ENCODE peak calls at places on chromosome 16, in six cellular contexts. I, A, N, B, J and C are unnamed samples.

GRCh38 chr16:23119570-23119969 is 29.7 kb downstream of the USP31 start:
- DNase-seq in I (peak; percentile 10), J (no peak), A (no peak), N (no peak), B (peak; percentile 58), C (no peak)

GRCh38 chr16:56669005-56669839 is at the start of gene MT1H:
- DNase-seq in N (no peak), B (no peak), I (no peak), J (no peak), A (no peak), C (no peak)

GRCh38 chr16:75027520-75028300 is 28.9 kb downstream of the ZNRF1 start:
- DNase-seq in N (no peak), J (no peak), A (no peak), B (no peak), I (no peak), C (no peak)

GRCh38 chr16:53089434-53090270 is 34.9 kb downstream of the CHD9 start:
- DNase-seq in I (no peak), J (peak; percentile 71), B (peak; percentile 77), N (no peak), A (peak; percentile 38), C (no peak)

GRCh38 chr16:19559242-19559910 is 3.9 kb downstream of the VPS35L start:
- DNase-seq in A (no peak), N (no peak), I (peak; percentile 73), B (peak; percentile 77), J (peak; percentile 46), C (no peak)

GRCh38 chr16:20441221-20441620 is 10.1 kb upstream of the ACSM2A start:
- DNase-seq in I (no peak), B (no peak), A (no peak), N (no peak), J (no peak), C (no peak)

GRCh38 chr16:10817963-10818941 is at the start of gene TVP23A:
- DNase-seq in I (no peak), N (no peak), J (peak; percentile 43), B (peak; percentile 47), A (no peak), C (no peak)

GRCh38 chr16:56306690-56307533 is 115.6 kb downstream of the GNAO1 start:
- DNase-seq in B (no peak), A (no peak), N (no peak), J (no peak), I (no peak), C (no peak)

GRCh38 chr16:11669380-11670146 is 1.3 kb downstream of the SNN start:
- DNase-seq in N (no peak), J (peak; percentile 54), A (peak; percentile 76), I (peak; percentile 54), B (no peak), C (peak; percentile 47)

GRCh38 chr16:8848939-8849391 is 19.8 kb downstream of the CARHSP1 start:
- DNase-seq in I (peak; percentile 91), N (no peak), J (no peak), B (peak; percentile 49), A (no peak), C (no peak)

GRCh38 chr16:78443780-78444422 is 344.4 kb downstream of the WWOX start:
- DNase-seq in N (no peak), J (no peak), B (peak; percentile 41), A (no peak), I (peak; percentile 30), C (no peak)

GRCh38 chr16:15879255-15879804 is 9.1 kb downstream of the CEP20 start:
- DNase-seq in A (no peak), N (no peak), B (peak; percentile 82), J (no peak), I (peak; percentile 73), C (no peak)

GRCh38 chr16:79366635-79367034 is 233.9 kb downstream of the MAF start:
- DNase-seq in A (no peak), N (no peak), B (no peak), J (no peak), I (no peak), C (no peak)

GRCh38 chr16:56691885-56692284 is 9.6 kb downstream of the MT1X start:
- DNase-seq in A (peak; percentile 54), I (no peak), J (peak; percentile 87), N (no peak), B (no peak), C (no peak)

GRCh38 chr16:84825896-84826557 is 6.2 kb downstream of the CRISPLD2 start:
- DNase-seq in J (no peak), I (no peak), N (no peak), B (no peak), A (no peak), C (no peak)

GRCh38 chr16:67805718-67806427 is 487 bp downstream of the RANBP10 start:
- DNase-seq in I (peak; percentile 19), A (peak; percentile 45), B (no peak), N (no peak), J (no peak), C (no peak)

GRCh38 chr16:74771656-74772315 is 2.8 kb downstream of the FA2H start:
- DNase-seq in A (no peak), J (no peak), B (no peak), I (no peak), N (no peak), C (no peak)

GRCh38 chr16:60645541-60645940 is 1390.7 kb downstream of the CDH8 start:
- DNase-seq in I (no peak), B (no peak), J (peak; percentile 2), N (no peak), A (no peak), C (no peak)

GRCh38 chr16:80125677-80126076 is 415.1 kb upstream of the DYNLRB2 start:
- DNase-seq in I (no peak), A (peak; percentile 48), N (no peak), B (no peak), J (no peak), C (no peak)

GRCh38 chr16:24972608-24973220 is 42.5 kb downstream of the ARHGAP17 start:
- DNase-seq in B (no peak), J (no peak), A (no peak), N (no peak), I (no peak), C (peak; percentile 4)

GRCh38 chr16:12532871-12533610 is 270.6 kb downstream of the CPPED1 start:
- DNase-seq in J (no peak), A (no peak), I (no peak), N (no peak), B (no peak), C (no peak)

GRCh38 chr16:29962344-29962994 is 590 bp downstream of the TMEM219 start:
- DNase-seq in I (peak; percentile 68), N (no peak), J (no peak), A (no peak), B (peak; percentile 66), C (no peak)

GRCh38 chr16:23257682-23258081 is 44.4 kb upstream of the SCNN1B start:
- DNase-seq in B (no peak), I (no peak), J (no peak), N (no peak), A (no peak), C (no peak)

GRCh38 chr16:18984425-18985005 is 781 bp downstream of the TMC7 start:
- DNase-seq in I (no peak), J (no peak), A (no peak), N (no peak), B (no peak), C (no peak)

DNA sequence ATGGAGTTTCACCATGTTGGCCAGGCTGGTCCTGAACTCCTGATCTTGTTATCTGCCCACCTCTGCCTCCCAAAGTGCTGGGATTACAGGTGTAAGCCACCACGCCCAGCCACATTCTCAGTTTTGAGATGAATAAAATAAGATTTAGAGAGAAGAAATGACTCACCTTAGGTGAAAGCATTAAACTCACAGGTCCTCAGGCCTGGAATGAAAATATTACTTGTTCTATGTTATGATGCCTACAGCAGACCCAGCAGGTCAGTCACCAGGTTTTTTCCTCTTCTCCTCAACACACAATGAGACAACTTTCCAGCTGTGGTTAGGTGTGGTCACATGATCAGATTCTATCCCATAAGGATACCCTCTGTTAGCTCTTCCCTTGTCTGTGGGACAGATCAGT is 150.3 kb downstream of the C16orf95 start:
- DNase-seq in A (no peak), B (no peak), N (no peak), I (no peak), J (no peak), C (no peak)
- H3K27ac ChIP-seq in A (no peak overlapping the region), B (no peak overlapping the region), N (no peak overlapping the region), I (no peak overlapping the region), J (no peak overlapping the region), C (no peak overlapping the region)

DNA sequence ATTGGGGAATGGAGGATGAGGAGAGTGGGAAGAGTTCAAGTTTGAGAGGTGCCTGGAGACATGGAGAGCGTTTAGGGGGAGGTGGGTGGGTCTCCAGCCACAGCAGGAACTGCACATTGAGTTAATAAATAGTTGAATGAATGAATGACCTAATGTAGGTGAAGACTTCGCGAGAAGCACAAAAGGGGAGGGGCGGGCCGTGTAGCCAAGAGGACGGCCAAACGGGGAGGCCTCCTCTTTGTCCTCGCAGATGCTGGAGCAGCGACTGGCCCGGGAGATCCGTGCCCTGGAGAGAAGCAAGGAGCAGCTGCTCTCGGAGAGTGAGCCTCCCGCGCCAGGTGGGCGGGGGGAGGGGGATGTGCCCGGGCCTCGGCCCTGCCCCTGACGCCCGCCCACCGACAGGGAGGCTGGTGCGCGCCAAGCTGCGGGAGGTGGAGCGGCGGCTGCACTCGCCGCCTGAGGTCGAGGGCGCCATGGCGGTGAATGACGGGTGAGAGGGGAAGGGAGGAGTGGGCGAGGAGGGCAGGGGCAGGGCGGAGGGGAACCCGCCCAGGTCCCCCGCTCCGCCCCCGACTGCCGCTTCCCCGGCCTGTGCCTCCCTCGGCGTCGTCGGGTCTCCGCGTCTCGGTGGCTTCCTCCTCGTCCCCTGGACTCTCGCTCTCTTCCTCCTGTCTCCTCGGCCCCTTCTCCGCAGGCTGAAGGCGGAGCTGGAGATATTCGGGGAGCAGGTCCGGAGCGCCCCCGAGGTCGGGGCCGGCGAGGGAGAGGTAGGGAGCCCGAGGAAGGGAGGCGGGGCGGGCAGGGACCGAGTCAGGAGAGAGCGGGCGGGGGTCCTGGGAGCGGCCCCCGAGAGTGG is 12.9 kb downstream of the SYCE1L start:
- DNase-seq in N (no peak), J (peak; percentile 92), B (peak; percentile 58), I (peak; percentile 46), A (peak; percentile 38), C (peak; percentile 70)
- H3K27ac ChIP-seq in N (peak overlapping the region; percentile 83), J (peak overlapping the region; percentile 67), B (no peak overlapping the region), I (no peak overlapping the region), A (peak overlapping the region; percentile 42), C (peak overlapping the region; percentile 22)

GRCh38 chr16:59385953-59386352 is 651.8 kb upstream of the GOT2 start:
- DNase-seq in I (peak; percentile 88), A (no peak), N (no peak), J (peak; percentile 2), B (peak; percentile 31), C (no peak)
- H3K27ac ChIP-seq in I (peak overlapping the region; percentile 72), A (no peak overlapping the region), N (no peak overlapping the region), J (no peak overlapping the region), B (no peak overlapping the region), C (no peak overlapping the region)

GRCh38 chr16:89268987-89269735 is 51.7 kb downstream of the ZNF778 start:
- DNase-seq in A (no peak), J (no peak), N (no peak), B (peak; percentile 74), I (peak; percentile 80), C (no peak)
- H3K27ac ChIP-seq in A (no peak overlapping the region), J (no peak overlapping the region), N (peak overlapping the region; percentile 69), B (no peak overlapping the region), I (no peak overlapping the region), C (no peak overlapping the region)

DNA sequence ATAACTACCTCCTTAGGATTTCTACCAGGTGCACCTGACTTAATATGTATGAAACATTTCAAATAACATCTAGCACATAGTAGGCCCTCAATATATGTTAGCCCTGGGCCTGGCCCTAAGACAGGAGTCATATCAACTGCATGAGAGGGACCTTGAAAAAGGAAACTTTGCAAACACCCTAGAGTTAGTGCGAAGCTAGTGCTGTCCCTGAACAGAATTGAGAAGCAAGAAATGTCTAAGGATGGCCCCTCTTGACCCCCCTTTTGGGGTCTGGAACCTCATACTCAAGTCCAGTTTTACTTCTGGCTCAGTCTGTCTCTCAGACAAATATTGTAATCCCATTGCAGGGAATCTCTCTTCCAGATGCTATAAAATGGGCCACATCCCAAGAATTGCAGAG is 80.5 kb downstream of the CBLN1 start:
- DNase-seq in J (no peak), A (no peak), N (no peak), I (no peak), B (no peak), C (no peak)
- H3K27ac ChIP-seq in J (no peak overlapping the region), A (no peak overlapping the region), N (no peak overlapping the region), I (no peak overlapping the region), B (no peak overlapping the region), C (no peak overlapping the region)